ENCODE peak calls at places on chromosomes 5 and 9, in five cellular contexts. Y is epithelial cell of esophagus, A is fibroblast of lung, F is cardiac fibroblast, L is vagina. I is an unnamed sample.

GRCh38 chr5:143214458-143214857 is 189.0 kb downstream of the NR3C1 start:
- DNase-seq in Y (no peak), A (no peak), F (no peak), L (no peak), I (no peak)

GRCh38 chr9:113674436-113674835 is 201.7 kb upstream of the ZNF618 start:
- DNase-seq in Y (no peak), A (peak), F (peak), L (no peak), I (no peak)

GRCh38 chr9:93127395-93127911 is 6.6 kb downstream of the NINJ1 start:
- DNase-seq in Y (no peak), A (peak), F (peak), L (no peak), I (no peak)

GRCh38 chr9:72858089-72858912 is 94.6 kb downstream of the ALDH1A1 start:
- DNase-seq in Y (no peak), A (peak), F (peak), L (no peak), I (no peak)

GRCh38 chr9:106820866-106821265 is 42.1 kb upstream of the ZNF462 start:
- DNase-seq in Y (peak), A (no peak), F (no peak), L (no peak), I (no peak)

GRCh38 chr5:100827481-100827889 is 75.6 kb downstream of the ST8SIA4 start:
- DNase-seq in Y (peak), A (peak), F (no peak), L (no peak), I (no peak)

GRCh38 chr5:125199373-125199772 is 452.9 kb upstream of the ZNF608 start:
- DNase-seq in Y (no peak), A (no peak), F (no peak), L (no peak), I (no peak)

GRCh38 chr9:129635099-129635803 is 6.7 kb downstream of the ASB6 start:
- DNase-seq in Y (no peak), A (no peak), F (no peak), L (no peak), I (no peak)

GRCh38 chr9:134136997-134137302 is 1.1 kb downstream of the WDR5 start:
- DNase-seq in Y (no peak), A (no peak), F (no peak), L (no peak), I (no peak)

GRCh38 chr9:121926417-121926816 is 166.7 kb downstream of the TTLL11 start:
- DNase-seq in Y (no peak), A (no peak), F (no peak), L (no peak), I (no peak)

GRCh38 chr5:111237470-111237869 is 13.3 kb downstream of the CAMK4 start:
- DNase-seq in Y (no peak), A (peak), F (peak), L (no peak), I (no peak)

GRCh38 chr5:111238826-111239225 is 14.6 kb downstream of the CAMK4 start:
- DNase-seq in Y (no peak), A (no peak), F (no peak), L (no peak), I (no peak)

GRCh38 chr5:111235635-111236034 is 11.5 kb downstream of the CAMK4 start:
- DNase-seq in Y (no peak), A (no peak), F (no peak), L (no peak), I (no peak)

GRCh38 chr5:111234125-111234524 is 9.9 kb downstream of the CAMK4 start:
- DNase-seq in Y (no peak), A (no peak), F (no peak), L (no peak), I (no peak)

DNA sequence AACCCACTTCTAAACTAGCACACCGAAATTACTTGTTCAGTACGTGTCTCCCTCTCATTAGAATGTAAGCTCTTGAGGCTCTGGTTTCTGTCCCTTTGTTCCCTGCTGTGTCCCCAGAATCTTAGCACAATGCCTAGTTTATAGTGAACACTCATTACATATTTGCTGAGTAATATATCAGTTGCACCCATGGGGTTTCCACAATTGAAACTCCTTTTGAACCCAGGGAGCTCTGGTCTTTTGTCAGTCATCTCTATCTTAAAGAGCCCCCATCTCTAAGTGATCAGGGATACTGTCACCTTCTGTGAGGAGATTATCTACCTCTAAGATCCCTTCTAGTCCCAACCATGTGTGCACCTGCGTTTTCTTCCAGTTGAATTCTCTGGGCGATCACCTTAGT is 12.8 kb downstream of the CAMK4 start:
- DNase-seq in Y (no peak), A (no peak), F (no peak), L (no peak), I (no peak)
- TF ChIP-seq CTCF in Y (no peak), A (no peak), F (no peak), L (no peak), I (no peak)

DNA sequence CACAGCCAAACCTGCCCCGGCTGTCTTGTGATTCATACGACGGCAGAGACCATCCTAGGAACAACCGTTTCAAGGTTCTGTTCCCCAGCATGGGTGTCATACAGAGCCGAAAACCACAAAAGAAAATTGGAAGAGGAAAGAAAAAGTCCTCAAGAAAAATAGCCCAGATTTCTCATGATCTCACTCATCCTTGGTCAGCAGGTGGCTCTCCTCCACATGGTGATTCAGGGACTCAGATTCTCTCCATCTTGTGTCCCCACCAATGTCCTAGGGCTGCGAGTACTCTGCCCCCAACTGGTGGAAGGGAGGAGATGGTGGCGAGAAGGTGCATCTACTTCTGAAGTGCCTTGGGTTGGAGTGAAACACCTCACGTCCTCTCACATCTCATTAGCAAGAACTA is 25.6 kb downstream of the PDZD2 start:
- DNase-seq in Y (peak), A (peak), F (peak), L (no peak), I (no peak)
- TF ChIP-seq CTCF in Y (no peak), A (no peak), F (no peak), L (no peak), I (no peak)

DNA sequence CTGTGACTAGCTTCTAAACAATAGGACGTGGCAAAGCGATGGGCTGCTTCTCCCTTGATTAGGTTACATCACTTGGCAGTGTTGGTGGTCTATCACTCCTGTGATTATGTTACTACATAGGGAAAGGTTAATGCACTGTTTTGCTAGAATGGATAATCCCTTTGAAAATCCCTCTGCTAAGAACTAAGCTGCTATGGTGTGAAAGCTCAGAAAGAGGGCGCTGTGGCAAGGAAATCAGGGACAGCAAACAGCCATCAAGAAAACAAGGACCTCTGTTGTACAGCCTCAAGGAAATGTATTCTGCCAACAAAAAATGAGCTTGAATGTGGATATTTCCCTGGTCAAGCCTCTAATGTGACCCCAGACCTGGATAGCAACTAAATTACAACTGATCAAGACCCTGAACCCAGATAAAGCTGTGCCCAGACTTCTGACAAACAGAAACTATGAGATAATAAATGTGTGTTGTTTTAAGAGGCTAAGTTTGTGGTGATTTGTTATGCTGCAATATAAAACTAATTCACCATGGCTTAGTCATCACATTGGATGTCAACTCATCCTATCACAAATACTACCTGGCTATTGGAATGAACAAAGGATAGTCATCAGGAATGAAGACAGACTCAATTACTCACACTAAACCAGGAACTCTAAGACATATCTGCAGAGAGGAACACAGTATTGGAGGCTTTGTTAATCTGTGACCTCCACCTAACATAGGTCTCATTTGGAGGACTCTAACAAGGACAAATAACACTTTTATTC is 1215.9 kb downstream of the EFNA5 start:
- DNase-seq in Y (peak), A (peak), F (peak), L (no peak), I (no peak)
- TF ChIP-seq CTCF in Y (peak), A (peak), F (peak), L (no peak), I (peak)

GRCh38 chr5:62206150-62206829 is 99.7 kb upstream of the KIF2A start:
- DNase-seq in Y (peak), A (no peak), F (no peak), L (no peak), I (no peak)
- TF ChIP-seq CTCF in Y (peak), A (peak), F (no peak), L (no peak), I (peak)

GRCh38 chr5:122156724-122157325 is 27.5 kb downstream of the ZNF474 start:
- DNase-seq in Y (peak), A (peak), F (peak), L (no peak), I (no peak)
- TF ChIP-seq CTCF in Y (peak), A (peak), F (peak), L (no peak), I (peak)

DNA sequence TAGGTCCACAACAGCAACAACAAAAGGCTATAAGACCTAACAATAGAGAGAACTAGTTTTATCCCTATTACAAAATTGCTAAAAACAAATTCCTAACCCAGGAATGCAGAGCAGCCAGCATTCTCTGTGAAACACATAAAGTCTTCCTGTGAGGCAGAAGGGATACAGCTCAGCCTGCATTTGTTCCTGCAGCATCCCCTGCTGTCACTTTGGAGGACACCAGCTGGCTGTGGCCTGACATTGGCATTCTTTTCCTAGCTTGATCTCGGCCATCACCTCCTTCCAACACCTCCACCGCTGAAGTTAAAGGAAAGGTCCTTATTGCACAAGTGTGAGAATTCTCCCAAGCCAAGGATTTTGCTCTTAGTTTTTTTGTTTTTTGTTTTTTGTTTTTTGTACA is 186.1 kb downstream of the SNCAIP start:
- DNase-seq in Y (peak), A (no peak), F (peak), L (no peak), I (no peak)
- TF ChIP-seq CTCF in Y (peak), A (peak), F (peak), L (no peak), I (peak)

GRCh38 chr9:101309139-101309538 is 75.7 kb downstream of the BAAT start:
- DNase-seq in Y (no peak), A (no peak), F (no peak), L (no peak), I (no peak)

GRCh38 chr9:101312661-101313060 is 72.1 kb downstream of the BAAT start:
- DNase-seq in Y (peak), A (no peak), F (no peak), L (no peak), I (no peak)

GRCh38 chr9:101307524-101308213 is 77.1 kb downstream of the BAAT start:
- DNase-seq in Y (peak), A (peak), F (no peak), L (no peak), I (no peak)

GRCh38 chr9:101315129-101315459 is 69.7 kb downstream of the BAAT start:
- DNase-seq in Y (no peak), A (no peak), F (no peak), L (no peak), I (no peak)

GRCh38 chr9:101311759-101312420 is 72.9 kb downstream of the BAAT start:
- DNase-seq in Y (peak), A (peak), F (peak), L (no peak), I (peak)
- TF ChIP-seq CTCF in Y (peak), A (peak), F (peak), L (peak), I (peak)

GRCh38 chr9:125601986-125602385 is 105.0 kb downstream of the MAPKAP1 start:
- DNase-seq in Y (no peak), A (no peak), F (no peak), L (no peak), I (no peak)
- TF ChIP-seq CTCF in Y (no peak), A (no peak), F (no peak), L (no peak), I (peak)

DNA sequence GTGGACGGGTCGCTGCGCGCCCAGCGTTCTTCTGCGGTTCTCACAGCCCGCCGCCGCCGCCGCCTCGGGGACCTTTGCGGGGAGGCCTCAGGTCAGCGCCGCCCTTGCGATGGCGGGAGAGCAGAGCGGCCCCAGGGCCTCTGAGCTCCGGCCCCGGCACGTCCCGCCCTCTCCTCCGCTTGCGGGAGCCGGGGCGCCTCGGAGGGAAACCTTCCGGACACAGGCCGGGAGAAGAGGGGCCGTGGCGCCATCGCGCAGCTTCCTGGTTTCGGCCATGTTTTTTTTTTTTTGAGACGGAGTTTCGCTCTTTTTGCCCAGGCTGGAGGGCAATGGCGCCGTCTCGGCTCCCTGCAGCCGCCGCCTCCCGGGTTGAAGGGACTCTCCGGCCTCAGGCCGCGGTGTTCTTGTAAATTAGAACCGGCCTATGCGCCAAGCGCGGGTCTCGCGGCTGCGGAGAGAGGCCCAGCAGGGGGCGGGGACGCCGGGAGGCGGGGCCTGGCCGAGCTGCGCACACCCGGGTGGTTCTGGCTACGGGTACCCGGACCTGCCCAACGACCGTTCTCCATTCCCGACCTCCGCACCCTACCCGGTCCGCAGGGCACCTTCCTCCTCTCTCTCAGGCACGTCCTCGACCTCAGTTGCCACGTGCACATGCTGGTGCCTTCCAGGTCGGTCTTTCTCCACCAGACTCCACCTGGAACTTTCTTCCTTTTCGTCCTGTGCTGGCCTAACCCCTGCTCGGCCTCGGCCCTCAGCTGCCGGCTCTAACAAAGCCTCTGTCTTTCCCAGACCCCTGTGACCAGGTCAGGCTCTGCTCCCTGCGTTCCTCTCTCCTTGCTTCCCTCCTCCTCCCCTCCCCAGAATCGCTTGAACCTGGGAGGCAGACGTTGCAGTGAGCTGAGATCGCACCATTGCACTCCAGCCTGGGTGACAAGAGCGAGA is 28.8 kb upstream of the MGAT1 start:
- DNase-seq in Y (peak), A (peak), F (peak), L (no peak), I (no peak)
- TF ChIP-seq CTCF in Y (peak), A (no peak), F (no peak), L (no peak), I (no peak)

I was measured in AG09309.